ENCODE peak calls at places on chromosomes 12 and 14, in seven cellular contexts. B, P, R, V, W, Z and M are unnamed samples. For H3K79me1, the result is how much of the 10 kb centered on the place peaks cover.

GRCh38 chr12:19196959-19197630 is 67.6 kb downstream of the PLEKHA5 start:
- DNase-seq in B (peak), P (peak), R (no peak), V (no peak), W (no peak), Z (no peak), M (no peak)

GRCh38 chr14:34063042-34063441 is 112.2 kb upstream of the EGLN3 start:
- DNase-seq in B (no peak), P (no peak), R (no peak), V (no peak), W (no peak), Z (no peak), M (no peak)

GRCh38 chr12:49983892-49984291 is 11.1 kb downstream of the AQP6 start:
- DNase-seq in B (peak), P (peak), R (no peak), V (no peak), W (no peak), Z (peak), M (no peak)

GRCh38 chr14:102046337-102047278 is 40.2 kb downstream of the HSP90AA1 start:
- DNase-seq in B (peak), P (peak), R (peak), V (peak), W (peak), Z (peak), M (peak)

GRCh38 chr12:101047652-101048051 is 162.4 kb downstream of the SLC5A8 start:
- DNase-seq in B (no peak), P (no peak), R (no peak), V (no peak), W (no peak), Z (no peak), M (no peak)

GRCh38 chr12:100987552-100988277 is 193.1 kb downstream of the ANO4 start:
- DNase-seq in B (peak), P (peak), R (peak), V (peak), W (peak), Z (peak), M (peak)

GRCh38 chr12:124233846-124234620 is 60.9 kb upstream of the RFLNA start:
- DNase-seq in B (no peak), P (no peak), R (no peak), V (no peak), W (peak), Z (peak), M (no peak)

GRCh38 chr14:73633115-73633514 is 11.7 kb upstream of the DNAL1 start:
- DNase-seq in B (no peak), P (no peak), R (no peak), V (no peak), W (no peak), Z (no peak), M (no peak)

GRCh38 chr12:60194682-60195081 is 598.9 kb downstream of the SLC16A7 start:
- DNase-seq in B (peak), P (peak), R (no peak), V (no peak), W (no peak), Z (peak), M (no peak)

GRCh38 chr12:90999518-90999917 is 5.3 kb downstream of the EPYC start:
- DNase-seq in B (no peak), P (peak), R (no peak), V (no peak), W (no peak), Z (no peak), M (no peak)

GRCh38 chr12:63420206-63420644 is 248.1 kb downstream of the DPY19L2 start:
- DNase-seq in B (peak), P (peak), R (peak), V (peak), W (peak), Z (peak), M (peak)

GRCh38 chr12:53352331-53353258 is 16.4 kb upstream of the SP7 start:
- DNase-seq in B (peak), P (peak), R (peak), V (peak), W (peak), Z (peak), M (peak)

GRCh38 chr14:32307881-32308582 is 21.1 kb upstream of the AKAP6 start:
- DNase-seq in B (no peak), P (no peak), R (no peak), V (no peak), W (no peak), Z (no peak), M (no peak)

GRCh38 chr12:29681370-29681769 is 102.4 kb downstream of the TMTC1 start:
- DNase-seq in B (no peak), P (no peak), R (no peak), V (no peak), W (no peak), Z (no peak), M (no peak)

GRCh38 chr12:26058818-26059217 is 66.0 kb downstream of the BHLHE41 start:
- DNase-seq in B (no peak), P (no peak), R (no peak), V (no peak), W (peak), Z (no peak), M (no peak)

GRCh38 chr12:467591-467990 is 7.9 kb downstream of the B4GALNT3 start:
- DNase-seq in B (no peak), P (no peak), R (no peak), V (no peak), W (no peak), Z (peak), M (no peak)

GRCh38 chr12:32821293-32822089 is 65.8 kb upstream of the YARS2 start:
- DNase-seq in B (no peak), P (no peak), R (no peak), V (no peak), W (peak), Z (peak), M (no peak)

GRCh38 chr12:106254724-106255123 is 6.9 kb upstream of the CKAP4 start:
- DNase-seq in B (peak), P (no peak), R (no peak), V (peak), W (no peak), Z (no peak), M (peak)

GRCh38 chr14:83969998-83970397 is 1559.9 kb upstream of the FLRT2 start:
- DNase-seq in B (peak), P (no peak), R (no peak), V (no peak), W (no peak), Z (no peak), M (no peak)

GRCh38 chr12:57896437-57897201 is 44.7 kb upstream of the ATP23 start:
- DNase-seq in B (peak), P (peak), R (peak), V (peak), W (no peak), Z (peak), M (peak)

DNA sequence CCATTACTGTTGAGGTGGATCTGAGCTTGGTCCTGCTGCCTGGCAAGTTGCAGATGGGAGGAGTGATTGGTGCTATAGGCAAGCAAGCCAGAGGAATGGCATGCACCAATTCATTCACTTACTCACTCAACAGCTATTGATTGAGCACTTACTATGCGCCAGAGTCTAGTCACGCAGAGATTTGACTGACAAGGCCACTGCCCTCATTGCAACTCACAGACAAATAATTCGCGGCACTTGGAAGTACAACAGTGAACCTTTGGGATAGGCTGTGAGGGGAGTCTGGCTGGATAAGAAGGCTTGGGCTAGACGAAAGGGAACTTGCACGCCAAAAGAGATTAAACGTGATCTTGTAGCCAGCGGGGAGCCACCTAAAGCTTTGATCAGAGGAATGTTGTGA is 96.2 kb downstream of the NEDD1 start:
- DNase-seq in B (no peak), P (no peak), R (no peak), V (no peak), W (peak), Z (no peak), M (no peak)
- H2BK5ac ChIP-seq in B (no peak), P (no peak), R (no peak), V (no peak), W (no peak), Z (no peak), M (no peak)

DNA sequence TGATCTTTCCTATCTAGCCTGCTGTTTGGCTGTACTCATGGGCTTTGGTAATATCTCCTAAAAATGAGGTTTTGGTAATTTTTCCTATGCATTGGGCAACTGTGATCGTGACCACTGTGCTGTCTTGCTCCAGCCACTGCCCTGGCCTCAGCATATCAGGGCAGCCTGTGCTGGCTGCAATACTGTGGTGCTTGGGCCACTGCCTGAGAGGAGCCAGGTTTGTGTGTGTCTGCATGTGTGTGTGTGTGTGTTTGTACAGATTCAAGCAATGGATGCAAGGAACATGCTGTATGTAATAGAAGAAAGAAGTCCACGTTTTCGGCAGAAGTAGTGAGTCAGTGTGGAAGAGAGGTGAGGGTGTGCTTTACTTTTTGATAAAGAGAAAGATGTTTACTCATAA is 13.0 kb downstream of the ERG28 start:
- DNase-seq in B (no peak), P (peak), R (no peak), V (no peak), W (peak), Z (no peak), M (no peak)
- H3K79me1 ChIP-seq in B (under half), P (under half), R (under half), V (under half), W (under half), Z (under half), M (under half)

GRCh38 chr12:93043877-93044209 is 114.7 kb upstream of the EEA1 start:
- DNase-seq in B (no peak), P (no peak), R (no peak), V (no peak), W (no peak), Z (no peak), M (no peak)
- H2BK5ac ChIP-seq in B (no peak), P (no peak), R (no peak), V (no peak), W (no peak), Z (no peak), M (no peak)

DNA sequence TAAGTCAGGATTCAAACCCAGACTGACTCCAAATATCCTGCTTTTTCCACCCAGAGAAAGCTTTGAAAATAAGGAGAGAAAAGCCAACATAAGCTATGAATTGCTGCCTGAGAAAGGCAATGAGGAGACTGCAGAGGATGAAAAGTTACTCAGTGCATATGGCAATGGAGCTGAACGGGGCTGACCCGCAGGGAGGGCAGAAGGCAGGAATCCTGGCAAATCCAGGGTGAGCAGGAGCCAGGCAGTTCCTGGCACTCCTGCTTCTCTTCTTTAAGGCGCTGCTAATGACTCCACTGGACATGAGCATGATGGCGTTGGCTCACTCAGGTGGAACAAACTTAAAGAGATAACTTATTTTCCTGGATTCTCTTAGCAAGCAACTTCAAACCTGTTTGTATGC is 95.2 kb upstream of the TMCC3 start:
- DNase-seq in B (no peak), P (no peak), R (no peak), V (no peak), W (no peak), Z (no peak), M (no peak)
- H3K79me1 ChIP-seq in B (under half), P (under half), R (under half), V (under half), W (under half), Z (under half), M (under half)

GRCh38 chr14:103716091-103716801 is 636 bp downstream of the ZFYVE21 start:
- DNase-seq in B (no peak), P (no peak), R (no peak), V (no peak), W (no peak), Z (peak), M (no peak)
- H2BK5ac ChIP-seq in B (no peak), P (no peak), R (no peak), V (peak), W (no peak), Z (no peak), M (no peak)

DNA sequence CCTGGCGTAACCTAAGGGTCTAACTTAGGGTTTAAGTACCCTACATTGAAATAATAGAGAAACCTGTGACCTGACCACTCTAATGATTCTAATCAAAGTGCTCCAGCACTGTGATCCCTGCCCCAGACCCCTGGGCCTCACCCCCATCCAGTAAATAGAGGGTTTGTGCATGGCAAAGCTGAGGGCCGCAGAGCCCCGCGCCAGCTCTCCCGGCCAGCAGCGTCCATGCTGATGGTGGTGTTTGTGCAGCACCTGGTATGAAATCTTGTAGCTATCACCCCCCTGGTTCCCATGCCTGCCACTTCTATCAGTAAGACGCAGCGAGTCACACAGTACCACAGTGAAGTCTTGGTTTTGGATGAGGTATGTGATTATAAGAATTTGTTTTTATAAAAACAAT is 156.1 kb downstream of the CACNA1C start:
- DNase-seq in B (no peak), P (no peak), R (no peak), V (no peak), W (no peak), Z (no peak), M (no peak)
- H3K79me1 ChIP-seq in B (under half), P (under half), R (under half), V (under half), W (under half), Z (under half), M (under half)

DNA sequence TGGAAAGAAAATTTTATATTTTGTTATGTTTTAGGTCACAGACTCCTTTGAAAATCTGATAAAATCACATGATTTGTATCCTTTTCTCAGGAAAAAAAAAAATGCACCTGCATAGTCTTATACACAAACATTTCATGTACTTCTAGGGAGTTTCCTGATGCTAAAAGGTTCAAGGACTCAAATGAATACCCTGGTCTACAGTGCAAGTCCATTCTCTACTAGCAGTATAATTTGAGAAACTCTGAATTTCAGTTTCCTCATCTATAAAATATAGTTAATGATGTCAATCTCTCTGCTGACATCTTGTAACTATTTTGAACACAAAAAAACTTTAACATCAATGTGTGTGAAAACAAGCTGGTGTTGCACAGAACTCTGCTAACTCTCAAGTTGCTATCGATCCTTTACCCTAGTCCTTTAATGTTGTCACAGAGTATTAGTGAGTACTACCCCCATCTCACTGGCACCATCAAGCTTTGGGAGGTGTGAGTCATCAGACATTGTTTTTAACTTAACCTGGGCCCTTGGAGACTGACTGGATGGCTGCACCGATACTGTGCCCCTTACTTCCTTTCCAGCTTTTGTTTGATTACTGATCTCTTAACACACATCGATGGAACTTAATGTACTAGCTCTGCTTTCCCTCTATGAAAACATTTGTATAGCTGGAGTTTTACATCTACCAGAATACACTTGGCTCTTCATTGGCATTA is 251.9 kb upstream of the SOX5 start:
- DNase-seq in B (peak), P (no peak), R (no peak), V (no peak), W (no peak), Z (no peak), M (no peak)
- H2BK5ac ChIP-seq in B (no peak), P (no peak), R (no peak), V (no peak), W (no peak), Z (no peak), M (no peak)